ENCODE peak calls at places on chromosomes 16 and 17, in four cellular contexts. C is left colon, Q is amniotic stem cell, X is KG1. M is an unnamed sample.

GRCh38 chr17:80949451-80950421 is 41.9 kb upstream of the CHMP6 start:
- DNase-seq in Q (no peak), X (no peak), C (peak), M (no peak)

GRCh38 chr17:10653987-10654386 is 3.1 kb downstream of the MYH3 start:
- DNase-seq in Q (no peak), C (no peak), X (no peak), M (no peak)

GRCh38 chr17:44258811-44259351 is 9.1 kb downstream of the SLC4A1 start:
- DNase-seq in X (no peak), C (no peak), Q (no peak), M (no peak)

GRCh38 chr16:58451263-58451662 is 48.7 kb upstream of the NDRG4 start:
- DNase-seq in X (no peak), C (no peak), Q (no peak), M (no peak)

GRCh38 chr16:28538733-28539596 is at the start of gene NUPR1:
- DNase-seq in C (peak), Q (peak), X (no peak), M (no peak)

GRCh38 chr17:49546546-49547535 is 28.8 kb upstream of the NXPH3 start:
- DNase-seq in X (no peak), Q (no peak), C (no peak), M (no peak)

GRCh38 chr17:77440571-77440981 is 299.8 kb downstream of the SEC14L1 start:
- DNase-seq in C (no peak), X (no peak), Q (no peak), M (peak)

GRCh38 chr17:77772461-77772897 is 186.0 kb upstream of the TNRC6C start:
- DNase-seq in C (peak), X (no peak), Q (no peak), M (peak)

GRCh38 chr17:82963104-82963950 is 116.1 kb upstream of the METRNL start:
- DNase-seq in C (peak), Q (peak), X (no peak), M (peak)

GRCh38 chr17:8004899-8005298 is 2.5 kb downstream of the GUCY2D start:
- DNase-seq in C (no peak), Q (no peak), X (no peak), M (no peak)

GRCh38 chr16:50696575-50697420 is 3.4 kb downstream of the NOD2 start:
- DNase-seq in X (no peak), C (peak), Q (no peak), M (peak)

GRCh38 chr16:11401161-11402050 is 56.1 kb downstream of the RMI2 start:
- DNase-seq in C (no peak), X (no peak), Q (no peak), M (no peak)

GRCh38 chr16:72474511-72475123 is 302.7 kb upstream of the PMFBP1 start:
- DNase-seq in Q (peak), C (no peak), X (no peak), M (no peak)

GRCh38 chr17:51322390-51323029 is 62.2 kb downstream of the UTP18 start:
- DNase-seq in C (no peak), Q (no peak), X (peak), M (peak)

GRCh38 chr17:43309505-43310329 is 75.9 kb upstream of the RNU2-1 start:
- DNase-seq in X (no peak), C (no peak), Q (no peak), M (peak)

GRCh38 chr17:79506955-79507354 is 103.9 kb downstream of the RBFOX3 start:
- DNase-seq in X (no peak), Q (no peak), C (no peak), M (no peak)

GRCh38 chr17:47252209-47252608 is 1.4 kb upstream of the ITGB3 start:
- DNase-seq in X (no peak), C (no peak), Q (no peak), M (no peak)

GRCh38 chr17:14307560-14308024 is 6.7 kb downstream of the HS3ST3B1 start:
- DNase-seq in X (no peak), C (no peak), Q (peak), M (no peak)

GRCh38 chr16:31711344-31711845 is 162.2 kb upstream of the ZNF267 start:
- DNase-seq in C (no peak), X (no peak), Q (no peak), M (no peak)

GRCh38 chr17:67322039-67322787 is 44.2 kb downstream of the PSMD12 start:
- DNase-seq in Q (no peak), C (no peak), X (no peak), M (no peak)

GRCh38 chr16:58021661-58022551 is 3.6 kb upstream of the MMP15 start:
- DNase-seq in C (no peak), Q (no peak), X (no peak), M (no peak)

GRCh38 chr17:77433385-77434135 is 292.8 kb downstream of the SEC14L1 start:
- DNase-seq in Q (no peak), C (no peak), X (no peak), M (no peak)

GRCh38 chr17:66200685-66201092 is 8.8 kb upstream of the CEP112 start:
- DNase-seq in C (peak), Q (no peak), X (peak), M (peak)

GRCh38 chr16:8620535-8620934 is 963 bp upstream of the METTL22 start:
- DNase-seq in C (no peak), Q (no peak), X (no peak), M (no peak)

GRCh38 chr17:59365383-59365981 is 34.0 kb downstream of the YPEL2 start:
- DNase-seq in C (no peak), X (no peak), Q (no peak), M (no peak)

M was measured in HL-60.